ENCODE peak calls at places on chromosome 5, in four cellular contexts. R is K562, K is GM12878, T is HepG2. N is an unnamed sample.

GRCh38 chr5:154849791-154850201 is 607 bp downstream of the FAXDC2 start:
- DNase-seq in K (no peak), T (peak; percentile 44), R (no peak), N (no peak)

GRCh38 chr5:132179410-132179809 is 48.2 kb downstream of the P4HA2 start:
- DNase-seq in R (no peak), K (no peak), T (no peak), N (no peak)

GRCh38 chr5:14405267-14405666 is 176.3 kb upstream of the OTULINL start:
- DNase-seq in T (no peak), R (peak; percentile 22), K (no peak), N (peak; percentile 47)

GRCh38 chr5:53403291-53403690 is 77.1 kb upstream of the FST start:
- DNase-seq in K (no peak), T (no peak), R (no peak), N (no peak)

GRCh38 chr5:102860035-102860434 is 104.9 kb downstream of the PAM start:
- DNase-seq in T (no peak), K (no peak), R (no peak), N (no peak)

GRCh38 chr5:89374144-89374784 is 491.3 kb upstream of the MEF2C start:
- DNase-seq in R (no peak), T (no peak), K (no peak), N (no peak)

GRCh38 chr5:135950611-135951010 is 4.2 kb downstream of the LECT2 start:
- DNase-seq in K (no peak), T (no peak), R (no peak), N (no peak)

GRCh38 chr5:57858905-57859304 is 376.3 kb upstream of the ACTBL2 start:
- DNase-seq in T (no peak), K (no peak), R (no peak), N (no peak)

GRCh38 chr5:150655221-150655620 is 5.8 kb upstream of the MYOZ3 start:
- DNase-seq in R (no peak), K (no peak), T (no peak), N (no peak)

GRCh38 chr5:149561848-149562247 is 10.6 kb upstream of the CSNK1A1 start:
- DNase-seq in R (no peak), K (no peak), T (peak; percentile 36), N (peak; percentile 50)

GRCh38 chr5:135243194-135244191 is 155.5 kb downstream of the MACROH2A1 start:
- DNase-seq in T (peak; percentile 39), R (no peak), K (no peak), N (peak; percentile 85)

GRCh38 chr5:178386532-178386931 is 153.9 kb upstream of the PHYKPL start:
- DNase-seq in T (no peak), R (no peak), K (no peak), N (peak; percentile 27)

GRCh38 chr5:61563401-61563800 is 231.3 kb downstream of the ZSWIM6 start:
- DNase-seq in R (no peak), T (no peak), K (no peak), N (no peak)

GRCh38 chr5:19745247-19745646 is 242.8 kb downstream of the CDH18 start:
- DNase-seq in R (no peak), K (no peak), T (no peak), N (no peak)

GRCh38 chr5:159610966-159611579 is 280.8 kb upstream of the IL12B start:
- DNase-seq in K (no peak), T (no peak), R (no peak), N (no peak)

DNA sequence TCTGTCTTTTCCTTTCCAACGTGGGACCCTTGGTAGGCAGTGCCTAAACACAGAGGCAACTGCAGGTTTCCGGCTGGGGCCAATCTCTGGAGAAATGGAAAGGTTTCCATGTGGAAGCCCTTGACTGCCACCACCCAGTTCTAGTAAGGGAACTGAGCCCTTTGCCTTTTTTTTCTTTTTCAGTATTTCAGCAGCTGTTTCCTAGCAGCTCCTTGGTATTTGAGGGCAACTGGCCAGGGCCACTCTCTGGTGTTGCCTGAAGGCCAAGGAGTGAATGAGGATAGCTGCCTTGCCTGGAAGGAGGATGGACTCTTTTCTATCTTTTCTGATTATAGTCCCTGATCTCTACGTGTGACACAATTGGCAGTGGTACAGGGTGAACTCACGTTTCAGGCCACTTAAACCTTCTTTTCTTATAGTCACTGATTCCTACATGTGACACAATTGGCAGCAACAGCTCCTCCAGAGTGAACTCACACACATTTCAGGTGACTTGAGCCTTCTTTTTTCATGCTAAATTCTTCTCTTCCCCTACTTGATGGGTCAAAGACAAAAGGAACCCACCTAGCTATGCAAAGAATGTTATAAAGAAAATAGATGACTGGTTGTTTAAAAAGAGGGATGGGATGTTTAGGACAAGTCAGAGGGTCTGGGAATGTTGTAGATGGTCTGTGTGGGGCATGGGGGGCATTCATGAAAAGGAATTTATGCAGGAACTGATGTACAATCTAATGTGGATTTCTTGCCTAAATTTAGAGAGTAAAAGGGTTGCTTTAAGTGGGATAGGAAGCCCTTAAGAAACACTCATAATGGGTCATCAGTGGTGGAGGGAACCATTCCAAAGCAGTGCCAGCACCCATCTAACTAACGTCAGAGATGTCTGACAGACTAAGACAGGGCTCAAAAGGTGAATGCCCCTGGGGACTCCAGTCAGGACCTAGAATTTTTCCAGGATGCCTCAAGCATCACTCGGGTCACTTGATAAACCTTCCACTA is 190.1 kb downstream of the TMEM232 start:
- DNase-seq in K (no peak), R (no peak), T (no peak), N (no peak)
- TF ChIP-seq NFIC in K (no peak), R (no peak), T (no peak), N (no peak)

DNA sequence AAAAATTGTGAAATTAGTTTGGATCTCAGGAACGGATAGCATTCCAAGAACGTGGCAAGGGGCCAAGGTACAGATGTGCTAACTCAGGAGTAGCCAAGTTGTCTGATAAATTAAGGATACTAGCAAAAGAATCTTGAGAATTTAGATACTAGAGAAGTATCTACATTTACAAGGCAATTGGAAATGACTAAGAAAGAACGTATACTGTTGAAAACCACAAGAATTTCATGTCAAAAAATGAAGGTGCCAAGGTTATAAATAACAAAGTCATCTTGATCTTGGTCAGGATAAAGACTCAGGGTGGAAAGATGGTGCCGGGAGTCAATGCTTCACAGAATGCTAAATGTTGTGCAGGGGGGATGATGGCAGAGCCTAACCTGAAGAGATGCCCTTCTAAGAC is 19.2 kb downstream of the CAPSL start:
- DNase-seq in R (no peak), K (no peak), T (no peak), N (no peak)
- H3K4me2 ChIP-seq in R (no peak overlapping the region), K (no peak overlapping the region), T (no peak overlapping the region), N (no peak overlapping the region)

DNA sequence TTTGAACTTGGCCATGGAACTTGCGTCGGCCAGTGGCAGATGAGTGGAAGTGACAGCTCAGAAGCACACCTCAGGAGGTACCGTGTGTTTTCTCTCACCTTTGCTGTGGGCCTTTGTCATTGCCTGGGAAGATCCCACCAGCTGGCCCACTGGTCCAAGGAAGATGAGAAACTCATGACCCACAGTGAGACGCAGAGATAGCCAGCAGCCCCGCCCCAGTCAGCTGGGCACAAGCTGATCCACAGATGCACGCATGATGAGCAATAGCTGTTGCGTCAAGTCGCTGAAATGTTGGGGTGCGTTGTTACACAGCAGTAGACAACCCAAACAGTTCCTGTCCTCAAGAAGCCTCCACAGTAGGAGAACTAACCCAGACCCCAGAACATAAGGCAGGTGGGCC is 30.8 kb upstream of the UNC5A start:
- DNase-seq in T (no peak), R (no peak), K (no peak), N (no peak)
- TF ChIP-seq RAD21 in T (no peak), R (no peak), K (no peak), N (no peak)

GRCh38 chr5:68047035-68047434 is 168.5 kb upstream of the PIK3R1 start:
- DNase-seq in T (no peak), K (no peak), R (no peak), N (no peak)

GRCh38 chr5:68048529-68048928 is 167.0 kb upstream of the PIK3R1 start:
- DNase-seq in R (no peak), K (no peak), T (no peak), N (no peak)

GRCh38 chr5:68041293-68041692 is 174.3 kb upstream of the PIK3R1 start:
- DNase-seq in R (no peak), T (no peak), K (peak; percentile 56), N (no peak)

GRCh38 chr5:68049053-68049713 is 166.4 kb upstream of the PIK3R1 start:
- DNase-seq in R (no peak), K (no peak), T (no peak), N (no peak)

GRCh38 chr5:68046445-68046844 is 169.1 kb upstream of the PIK3R1 start:
- DNase-seq in R (no peak), T (peak; percentile 6), K (no peak), N (no peak)
- TF ChIP-seq NFIC in R (no peak), T (no peak), K (no peak), N (peak; percentile 81)

DNA sequence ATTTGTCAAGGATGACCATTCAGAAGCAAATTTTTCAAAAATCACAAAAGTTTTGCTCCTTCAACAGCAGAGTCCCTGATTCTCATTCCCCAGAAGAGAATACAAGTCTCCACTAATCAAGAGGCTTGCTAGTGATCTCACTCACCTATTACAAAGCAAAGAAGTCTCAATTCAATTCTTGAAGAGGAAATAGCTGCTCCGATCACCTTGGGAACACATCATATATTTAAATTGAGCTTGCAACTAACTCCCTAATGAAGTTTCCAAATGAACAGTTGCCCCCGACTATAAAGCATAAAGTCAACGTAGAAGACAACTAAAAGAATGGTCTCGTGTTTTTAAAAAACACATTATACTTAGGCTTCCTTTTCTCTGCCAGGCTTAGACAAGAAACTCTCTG is 1.6 kb downstream of the LIFR start:
- DNase-seq in K (no peak), T (no peak), R (no peak), N (no peak)
- H3K4me2 ChIP-seq in K (no peak overlapping the region), T (peak overlapping the region; percentile 82), R (no peak overlapping the region), N (peak overlapping the region; percentile 90)

DNA sequence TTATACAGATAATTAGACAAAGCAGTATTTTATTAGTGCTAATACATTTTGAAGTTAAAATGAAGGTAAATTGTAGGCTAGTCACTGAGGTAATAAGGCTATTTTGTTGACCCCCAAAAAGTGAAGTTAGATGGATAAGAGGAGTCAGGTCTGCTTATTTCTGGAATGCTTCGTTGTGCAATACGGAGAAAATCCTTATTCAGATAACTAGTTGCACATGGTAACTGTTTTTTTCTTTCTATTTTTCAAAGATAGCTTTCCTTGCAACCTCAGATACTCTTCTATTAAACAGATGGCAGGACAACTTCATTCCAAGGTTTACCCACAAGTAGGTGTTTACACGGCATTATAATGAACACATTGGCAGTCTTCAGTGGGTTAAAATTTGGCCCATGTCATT is 101.1 kb downstream of the TMEM174 start:
- DNase-seq in R (no peak), T (no peak), K (no peak), N (no peak)
- TF ChIP-seq RAD21 in R (no peak), T (no peak), K (no peak), N (no peak)

DNA sequence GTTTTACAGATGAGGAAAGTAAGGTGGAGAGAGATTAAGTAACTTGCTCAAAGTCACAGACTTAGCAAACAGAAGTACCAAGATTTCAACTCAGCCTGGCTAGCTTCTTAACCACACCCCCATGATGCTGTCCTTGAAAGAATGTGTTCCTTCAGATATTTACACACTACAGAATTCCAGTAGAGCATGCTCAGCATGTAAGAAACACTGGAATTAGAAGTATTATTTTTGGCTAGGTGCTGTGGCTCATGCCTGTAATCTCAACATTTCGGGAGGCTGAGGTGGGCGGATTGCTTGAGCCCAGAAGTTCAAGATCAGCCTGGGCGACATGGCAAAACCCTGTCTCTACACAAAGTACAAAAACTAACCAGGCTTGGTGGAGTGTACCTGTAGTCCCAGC is 142.4 kb downstream of the EDIL3 start:
- DNase-seq in K (no peak), R (no peak), T (no peak), N (no peak)
- TF ChIP-seq NFIC in K (no peak), R (no peak), T (no peak), N (no peak)

GRCh38 chr5:104266161-104266560 is 703.6 kb upstream of the NUDT12 start:
- DNase-seq in K (no peak), R (no peak), T (no peak), N (no peak)

GRCh38 chr5:104267282-104268015 is 704.9 kb upstream of the NUDT12 start:
- DNase-seq in T (no peak), R (no peak), K (no peak), N (no peak)

GRCh38 chr5:104265531-104266130 is 703.0 kb upstream of the NUDT12 start:
- DNase-seq in R (no peak), T (no peak), K (no peak), N (no peak)
- H3K4me2 ChIP-seq in R (no peak overlapping the region), T (no peak overlapping the region), K (no peak overlapping the region), N (no peak overlapping the region)

N was measured in SK-N-SH.